ENCODE peak calls at places on chromosomes 4 and X, in five cellular contexts. Z, I, W, P and A are unnamed samples.

GRCh38 chrX:150548684-150549083 is 19.7 kb upstream of the MTM1 start:
- DNase-seq in Z (no peak), I (peak), W (peak), P (no peak), A (no peak)

GRCh38 chr4:140603286-140603685 is 34.5 kb upstream of the UCP1 start:
- DNase-seq in Z (no peak), I (no peak), W (no peak), P (no peak), A (no peak)

GRCh38 chrX:132433551-132433950 is 55.3 kb downstream of the MBNL3 start:
- DNase-seq in Z (no peak), I (no peak), W (no peak), P (no peak), A (no peak)

GRCh38 chr4:8741513-8742226 is 130.0 kb downstream of the HMX1 start:
- DNase-seq in Z (no peak), I (no peak), W (no peak), P (no peak), A (peak)

GRCh38 chr4:25112349-25113008 is 47.8 kb downstream of the SEPSECS start:
- DNase-seq in Z (no peak), I (no peak), W (no peak), P (no peak), A (no peak)

GRCh38 chr4:128639586-128640270 is 169.8 kb upstream of the JADE1 start:
- DNase-seq in Z (no peak), I (no peak), W (no peak), P (no peak), A (no peak)

GRCh38 chr4:101791189-101791572 is 651 bp downstream of the BANK1 start:
- DNase-seq in Z (peak), I (peak), W (no peak), P (no peak), A (no peak)

GRCh38 chr4:602559-602942 is 22.8 kb upstream of the PDE6B start:
- DNase-seq in Z (peak), I (peak), W (no peak), P (no peak), A (peak)